ENCODE peak calls at places on chromosomes 12 and 14, in six cellular contexts. One of them, this sample, is unnamed.

GRCh38 chr12:92561543-92561899 is 141.3 kb upstream of the PLEKHG7 start:
- DNase-seq in IMR-90: peak; percentile 91
- DNase-seq in uterus: peak; percentile 74
- DNase-seq in adipocyte: peak; percentile 89
- DNase-seq in A549: no peak
- DNase-seq in CD8-positive, alpha-beta T cell: no peak
- DNase-seq in this sample: no peak

GRCh38 chr12:52377266-52377665 is 8.2 kb downstream of the KRT84 start:
- DNase-seq in IMR-90: no peak
- DNase-seq in uterus: no peak
- DNase-seq in adipocyte: no peak
- DNase-seq in A549: no peak
- DNase-seq in CD8-positive, alpha-beta T cell: no peak
- DNase-seq in this sample: no peak

GRCh38 chr14:67977468-67978034 is 158.0 kb downstream of the RAD51B start:
- DNase-seq in IMR-90: no peak
- DNase-seq in uterus: no peak
- DNase-seq in adipocyte: no peak
- DNase-seq in A549: no peak
- DNase-seq in CD8-positive, alpha-beta T cell: no peak
- DNase-seq in this sample: no peak

GRCh38 chr12:68454855-68455254 is 122.7 kb upstream of the MDM1 start:
- DNase-seq in IMR-90: no peak
- DNase-seq in uterus: no peak
- DNase-seq in adipocyte: no peak
- DNase-seq in A549: no peak
- DNase-seq in CD8-positive, alpha-beta T cell: no peak
- DNase-seq in this sample: no peak

GRCh38 chr14:103118663-103119404 is 4.4 kb upstream of the TNFAIP2 start:
- DNase-seq in IMR-90: no peak
- DNase-seq in uterus: no peak
- DNase-seq in adipocyte: no peak
- DNase-seq in A549: no peak
- DNase-seq in CD8-positive, alpha-beta T cell: no peak
- DNase-seq in this sample: no peak

GRCh38 chr12:106459534-106459933 is 102.0 kb downstream of the POLR3B start:
- DNase-seq in IMR-90: no peak
- DNase-seq in uterus: no peak
- DNase-seq in adipocyte: no peak
- DNase-seq in A549: no peak
- DNase-seq in CD8-positive, alpha-beta T cell: no peak
- DNase-seq in this sample: no peak

GRCh38 chr12:105092336-105092735 is 8.1 kb upstream of the ALDH1L2 start:
- DNase-seq in IMR-90: no peak
- DNase-seq in uterus: no peak
- DNase-seq in adipocyte: no peak
- DNase-seq in A549: no peak
- DNase-seq in CD8-positive, alpha-beta T cell: no peak
- DNase-seq in this sample: peak; percentile 39

GRCh38 chr12:59698599-59698998 is 102.8 kb downstream of the SLC16A7 start:
- DNase-seq in IMR-90: peak; percentile 80
- DNase-seq in uterus: no peak
- DNase-seq in adipocyte: peak; percentile 91
- DNase-seq in A549: no peak
- DNase-seq in CD8-positive, alpha-beta T cell: no peak
- DNase-seq in this sample: no peak

GRCh38 chr12:113062502-113063395 is 6.2 kb downstream of the DTX1 start:
- DNase-seq in IMR-90: no peak
- DNase-seq in uterus: no peak
- DNase-seq in adipocyte: no peak
- DNase-seq in A549: no peak
- DNase-seq in CD8-positive, alpha-beta T cell: no peak
- DNase-seq in this sample: no peak

GRCh38 chr14:23601845-23602180 is 23.2 kb upstream of the JPH4 start:
- DNase-seq in IMR-90: no peak
- DNase-seq in uterus: no peak
- DNase-seq in adipocyte: no peak
- DNase-seq in A549: no peak
- DNase-seq in CD8-positive, alpha-beta T cell: no peak
- DNase-seq in this sample: no peak

GRCh38 chr14:29927596-29928341 is at the start of gene PRKD1:
- DNase-seq in IMR-90: peak; percentile 62
- DNase-seq in uterus: peak; percentile 54
- DNase-seq in adipocyte: peak; percentile 85
- DNase-seq in A549: peak; percentile 66
- DNase-seq in CD8-positive, alpha-beta T cell: no peak
- DNase-seq in this sample: no peak

GRCh38 chr12:117900561-117900960 is 68.2 kb downstream of the KSR2 start:
- DNase-seq in IMR-90: peak; percentile 8
- DNase-seq in uterus: no peak
- DNase-seq in adipocyte: no peak
- DNase-seq in A549: peak; percentile 50
- DNase-seq in CD8-positive, alpha-beta T cell: no peak
- DNase-seq in this sample: no peak

GRCh38 chr12:108643941-108644742 is 10.4 kb upstream of the SELPLG start:
- DNase-seq in IMR-90: no peak
- DNase-seq in uterus: peak; percentile 73
- DNase-seq in adipocyte: no peak
- DNase-seq in A549: peak; percentile 53
- DNase-seq in CD8-positive, alpha-beta T cell: no peak
- DNase-seq in this sample: no peak

GRCh38 chr14:56331815-56332214 is 213.6 kb downstream of the PELI2 start:
- DNase-seq in IMR-90: peak; percentile 39
- DNase-seq in uterus: no peak
- DNase-seq in adipocyte: no peak
- DNase-seq in A549: no peak
- DNase-seq in CD8-positive, alpha-beta T cell: no peak
- DNase-seq in this sample: no peak

GRCh38 chr12:116529048-116529447 is 30.1 kb upstream of the MAP1LC3B2 start:
- DNase-seq in IMR-90: peak; percentile 59
- DNase-seq in uterus: peak; percentile 86
- DNase-seq in adipocyte: no peak
- DNase-seq in A549: peak; percentile 96
- DNase-seq in CD8-positive, alpha-beta T cell: no peak
- DNase-seq in this sample: no peak

GRCh38 chr12:93777249-93777648 is 100.1 kb downstream of the CRADD start:
- DNase-seq in IMR-90: peak; percentile 67
- DNase-seq in uterus: no peak
- DNase-seq in adipocyte: peak; percentile 69
- DNase-seq in A549: no peak
- DNase-seq in CD8-positive, alpha-beta T cell: no peak
- DNase-seq in this sample: no peak

DNA sequence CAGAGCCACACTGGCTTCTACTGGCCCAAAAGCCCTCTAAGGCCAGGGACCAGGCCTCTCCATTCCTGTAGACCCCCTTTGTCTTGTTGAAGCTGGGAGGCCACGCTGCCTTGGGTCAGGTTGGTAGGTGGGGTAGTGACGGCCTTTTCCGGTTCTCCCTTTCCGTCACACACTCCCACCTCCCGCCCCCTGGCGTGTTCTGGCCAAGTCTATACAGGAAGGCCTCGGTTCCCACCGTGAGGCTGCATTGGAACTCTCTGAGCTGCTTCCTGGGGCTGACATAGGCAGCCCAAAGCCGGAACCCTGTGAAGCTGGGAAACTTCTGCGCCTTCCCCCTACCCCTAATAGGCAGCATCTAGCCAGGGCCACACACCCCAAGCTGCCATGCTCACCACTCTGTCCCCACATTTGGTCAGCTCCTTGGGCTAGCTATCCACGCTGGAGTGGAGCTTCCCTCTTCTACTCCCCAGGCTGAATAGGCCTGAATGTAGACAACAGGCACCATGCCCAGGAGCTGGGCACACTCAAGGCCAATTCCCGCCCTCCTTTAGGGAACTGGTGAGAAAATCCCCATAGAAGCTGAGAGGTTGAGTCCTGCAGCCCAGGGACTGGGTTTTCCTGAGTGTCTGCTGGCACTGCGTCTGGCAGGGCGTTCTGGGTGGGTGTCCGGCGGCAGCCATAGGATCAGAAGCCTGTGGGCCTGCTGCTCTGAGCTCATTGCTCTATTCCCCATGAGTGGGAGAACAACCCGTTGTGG is 35.7 kb downstream of the RIN3 start:
- DNase-seq in IMR-90: no peak
- DNase-seq in uterus: peak; percentile 30
- DNase-seq in adipocyte: no peak
- DNase-seq in A549: no peak
- DNase-seq in CD8-positive, alpha-beta T cell: no peak
- DNase-seq in this sample: no peak
- H3K4me3 ChIP-seq in IMR-90: no peak overlapping the region
- H3K4me3 ChIP-seq in uterus: no peak overlapping the region
- H3K4me3 ChIP-seq in adipocyte: no peak overlapping the region
- H3K4me3 ChIP-seq in A549: no peak overlapping the region
- H3K4me3 ChIP-seq in CD8-positive, alpha-beta T cell: no peak overlapping the region
- H3K4me3 ChIP-seq in this sample: no peak overlapping the region

DNA sequence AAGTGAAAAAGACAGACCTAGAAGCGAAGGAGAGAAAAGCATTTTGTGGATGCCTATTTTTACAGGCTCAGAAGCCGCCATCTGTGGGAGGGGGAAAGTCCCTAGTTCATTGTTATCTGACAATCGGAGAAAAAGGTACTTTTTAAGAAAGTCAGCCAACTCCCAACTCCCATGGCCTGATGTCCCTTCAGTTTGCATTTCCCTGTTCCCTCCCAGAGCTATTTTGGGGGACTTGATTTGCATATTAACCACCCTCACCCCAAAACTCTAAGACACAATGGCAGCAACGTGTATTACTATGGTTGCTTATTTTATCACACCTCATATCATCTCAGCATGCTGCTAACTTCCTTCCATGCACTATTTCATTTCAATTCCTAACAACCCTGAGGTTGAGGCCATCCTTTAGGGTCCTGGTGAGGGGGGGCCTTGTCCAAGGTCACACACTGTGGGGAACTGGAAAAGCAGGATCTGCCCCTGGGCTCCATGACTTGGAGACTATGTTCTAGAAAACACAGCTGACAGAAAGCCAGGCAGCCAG is 18.7 kb downstream of the HVCN1 start:
- DNase-seq in IMR-90: no peak
- DNase-seq in uterus: no peak
- DNase-seq in adipocyte: no peak
- DNase-seq in A549: no peak
- DNase-seq in CD8-positive, alpha-beta T cell: no peak
- DNase-seq in this sample: no peak
- H3K4me3 ChIP-seq in IMR-90: no peak overlapping the region
- H3K4me3 ChIP-seq in uterus: no peak overlapping the region
- H3K4me3 ChIP-seq in adipocyte: no peak overlapping the region
- H3K4me3 ChIP-seq in A549: no peak overlapping the region
- H3K4me3 ChIP-seq in CD8-positive, alpha-beta T cell: no peak overlapping the region
- H3K4me3 ChIP-seq in this sample: no peak overlapping the region

GRCh38 chr12:11601647-11602046 is 47.8 kb upstream of the ETV6 start:
- DNase-seq in IMR-90: no peak
- DNase-seq in uterus: no peak
- DNase-seq in adipocyte: no peak
- DNase-seq in A549: no peak
- DNase-seq in CD8-positive, alpha-beta T cell: no peak
- DNase-seq in this sample: no peak

GRCh38 chr12:11609045-11609444 is 40.4 kb upstream of the ETV6 start:
- DNase-seq in IMR-90: no peak
- DNase-seq in uterus: no peak
- DNase-seq in adipocyte: no peak
- DNase-seq in A549: no peak
- DNase-seq in CD8-positive, alpha-beta T cell: no peak
- DNase-seq in this sample: peak; percentile 98

GRCh38 chr12:11607313-11608081 is 42.0 kb upstream of the ETV6 start:
- DNase-seq in IMR-90: peak; percentile 65
- DNase-seq in uterus: no peak
- DNase-seq in adipocyte: peak; percentile 68
- DNase-seq in A549: no peak
- DNase-seq in CD8-positive, alpha-beta T cell: no peak
- DNase-seq in this sample: no peak
- H3K4me3 ChIP-seq in IMR-90: no peak overlapping the region
- H3K4me3 ChIP-seq in uterus: no peak overlapping the region
- H3K4me3 ChIP-seq in adipocyte: peak overlapping the region; percentile 5
- H3K4me3 ChIP-seq in A549: no peak overlapping the region
- H3K4me3 ChIP-seq in CD8-positive, alpha-beta T cell: no peak overlapping the region
- H3K4me3 ChIP-seq in this sample: no peak overlapping the region

GRCh38 chr12:132492522-132492921 is 2.6 kb downstream of the FBRSL1 start:
- DNase-seq in IMR-90: no peak
- DNase-seq in uterus: no peak
- DNase-seq in adipocyte: no peak
- DNase-seq in A549: no peak
- DNase-seq in CD8-positive, alpha-beta T cell: no peak
- DNase-seq in this sample: no peak
- H3K4me3 ChIP-seq in IMR-90: no peak overlapping the region
- H3K4me3 ChIP-seq in uterus: no peak overlapping the region
- H3K4me3 ChIP-seq in adipocyte: no peak overlapping the region
- H3K4me3 ChIP-seq in A549: no peak overlapping the region
- H3K4me3 ChIP-seq in CD8-positive, alpha-beta T cell: peak overlapping the region; percentile 72
- H3K4me3 ChIP-seq in this sample: no peak overlapping the region

GRCh38 chr12:44847403-44847802 is 28.7 kb downstream of the NELL2 start:
- DNase-seq in IMR-90: no peak
- DNase-seq in uterus: no peak
- DNase-seq in adipocyte: no peak
- DNase-seq in A549: no peak
- DNase-seq in CD8-positive, alpha-beta T cell: no peak
- DNase-seq in this sample: no peak
- H3K4me3 ChIP-seq in IMR-90: no peak overlapping the region
- H3K4me3 ChIP-seq in uterus: no peak overlapping the region
- H3K4me3 ChIP-seq in adipocyte: no peak overlapping the region
- H3K4me3 ChIP-seq in A549: no peak overlapping the region
- H3K4me3 ChIP-seq in CD8-positive, alpha-beta T cell: no peak overlapping the region
- H3K4me3 ChIP-seq in this sample: no peak overlapping the region

GRCh38 chr14:52950410-52950897 is 396 bp downstream of the FERMT2 start:
- DNase-seq in IMR-90: peak; percentile 29
- DNase-seq in uterus: peak; percentile 72
- DNase-seq in adipocyte: peak; percentile 75
- DNase-seq in A549: peak; percentile 55
- DNase-seq in CD8-positive, alpha-beta T cell: no peak
- DNase-seq in this sample: no peak

GRCh38 chr14:52948836-52949235 is 2.0 kb downstream of the FERMT2 start:
- DNase-seq in IMR-90: no peak
- DNase-seq in uterus: no peak
- DNase-seq in adipocyte: no peak
- DNase-seq in A549: no peak
- DNase-seq in CD8-positive, alpha-beta T cell: no peak
- DNase-seq in this sample: no peak

GRCh38 chr14:52949249-52949648 is 1.6 kb downstream of the FERMT2 start:
- DNase-seq in IMR-90: no peak
- DNase-seq in uterus: no peak
- DNase-seq in adipocyte: no peak
- DNase-seq in A549: no peak
- DNase-seq in CD8-positive, alpha-beta T cell: no peak
- DNase-seq in this sample: no peak

GRCh38 chr14:52949711-52950409 is 990 bp downstream of the FERMT2 start:
- DNase-seq in IMR-90: peak; percentile 46
- DNase-seq in uterus: peak; percentile 30
- DNase-seq in adipocyte: peak; percentile 81
- DNase-seq in A549: peak; percentile 48
- DNase-seq in CD8-positive, alpha-beta T cell: no peak
- DNase-seq in this sample: no peak

DNA sequence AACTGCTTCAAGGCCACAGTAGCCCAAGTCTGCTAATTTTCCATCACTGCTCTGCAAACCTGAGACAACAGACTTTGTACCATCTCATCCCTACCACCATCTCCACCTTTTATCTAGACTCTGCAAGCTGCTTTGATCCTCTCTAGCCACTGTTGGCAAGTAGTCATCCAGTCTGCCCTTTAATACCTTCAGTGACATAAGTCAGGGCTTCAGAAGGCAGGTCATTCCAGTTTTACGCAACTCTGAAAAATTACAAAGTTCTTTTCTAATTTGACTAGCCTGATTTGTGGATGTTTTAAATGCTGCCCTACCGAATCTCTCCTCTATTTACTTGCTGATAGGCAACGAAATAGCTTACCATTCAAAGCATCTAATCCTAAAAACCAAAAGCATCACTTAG is 2.8 kb downstream of the FERMT2 start:
- DNase-seq in IMR-90: no peak
- DNase-seq in uterus: no peak
- DNase-seq in adipocyte: no peak
- DNase-seq in A549: no peak
- DNase-seq in CD8-positive, alpha-beta T cell: no peak
- DNase-seq in this sample: no peak
- H3K4me3 ChIP-seq in IMR-90: peak overlapping the region; percentile 99
- H3K4me3 ChIP-seq in uterus: no peak overlapping the region
- H3K4me3 ChIP-seq in adipocyte: peak overlapping the region; percentile 93
- H3K4me3 ChIP-seq in A549: no peak overlapping the region
- H3K4me3 ChIP-seq in CD8-positive, alpha-beta T cell: no peak overlapping the region
- H3K4me3 ChIP-seq in this sample: no peak overlapping the region

This sample was measured in NT2/D1.